ENCODE peak calls at places on chromosome 20, in six cellular contexts. L is sigmoid colon, J is body of pancreas, C is A549, Z is tibial nerve, X is right lobe of liver. Y is an unnamed sample.

GRCh38 chr20:3213226-3213625 is 3.9 kb downstream of the ITPA start:
- DNase-seq in L (no peak), J (no peak), C (no peak), Z (no peak), X (no peak), Y (no peak)

GRCh38 chr20:47024461-47024937 is 129.9 kb downstream of the EYA2 start:
- DNase-seq in L (no peak), J (no peak), C (no peak), Z (no peak), X (no peak), Y (no peak)

GRCh38 chr20:45415822-45416637 is at the start of gene PIGT:
- DNase-seq in L (peak; percentile 93), J (peak; percentile 85), C (peak; percentile 81), Z (peak; percentile 80), X (peak; percentile 83), Y (peak; percentile 96)

GRCh38 chr20:33771938-33772337 is 39.2 kb upstream of the CHMP4B start:
- DNase-seq in L (no peak), J (no peak), C (no peak), Z (no peak), X (no peak), Y (no peak)

GRCh38 chr20:5135363-5136012 is 8.7 kb downstream of the CDS2 start:
- DNase-seq in L (no peak), J (peak; percentile 15), C (no peak), Z (no peak), X (no peak), Y (no peak)

GRCh38 chr20:44011251-44011940 is 96.7 kb downstream of the TOX2 start:
- DNase-seq in L (no peak), J (no peak), C (no peak), Z (no peak), X (no peak), Y (no peak)

GRCh38 chr20:38973546-38974120 is 11.5 kb downstream of the DHX35 start:
- DNase-seq in L (peak; percentile 81), J (peak; percentile 60), C (no peak), Z (no peak), X (no peak), Y (no peak)

GRCh38 chr20:12053348-12053747 is 135.7 kb downstream of the BTBD3 start:
- DNase-seq in L (no peak), J (no peak), C (no peak), Z (no peak), X (no peak), Y (no peak)

GRCh38 chr20:23028377-23028776 is 6.7 kb upstream of the SSTR4 start:
- DNase-seq in L (no peak), J (no peak), C (no peak), Z (no peak), X (no peak), Y (no peak)

GRCh38 chr20:63544958-63545516 is 2.5 kb downstream of the SRMS start:
- DNase-seq in L (no peak), J (no peak), C (peak; percentile 75), Z (no peak), X (no peak), Y (no peak)

GRCh38 chr20:25543068-25543467 is 42.3 kb downstream of the NINL start:
- DNase-seq in L (no peak), J (no peak), C (no peak), Z (no peak), X (no peak), Y (no peak)

GRCh38 chr20:24698706-24699206 is 229.3 kb downstream of the SYNDIG1 start:
- DNase-seq in L (no peak), J (no peak), C (no peak), Z (no peak), X (no peak), Y (no peak)

GRCh38 chr20:40207618-40208017 is 481.4 kb downstream of the MAFB start:
- DNase-seq in L (no peak), J (no peak), C (no peak), Z (no peak), X (no peak), Y (no peak)

GRCh38 chr20:25487975-25488374 is 80.5 kb downstream of the GINS1 start:
- DNase-seq in L (no peak), J (no peak), C (no peak), Z (no peak), X (no peak), Y (no peak)

GRCh38 chr20:854601-855000 is 21.1 kb downstream of the FAM110A start:
- DNase-seq in L (no peak), J (no peak), C (no peak), Z (no peak), X (no peak), Y (no peak)
- H3K27ac ChIP-seq in L (no peak overlapping the region), J (no peak overlapping the region), C (no peak overlapping the region), Z (no peak overlapping the region), X (no peak overlapping the region), Y (no peak overlapping the region)

GRCh38 chr20:21308340-21308739 is 5.2 kb downstream of the XRN2 start:
- DNase-seq in L (no peak), J (no peak), C (no peak), Z (no peak), X (no peak), Y (no peak)

GRCh38 chr20:21303061-21303871 is at the start of gene XRN2:
- DNase-seq in L (peak; percentile 98), J (peak; percentile 95), C (peak; percentile 85), Z (peak; percentile 93), X (peak; percentile 97), Y (peak; percentile 98)

GRCh38 chr20:21301940-21302644 is 1.0 kb upstream of the XRN2 start:
- DNase-seq in L (no peak), J (no peak), C (no peak), Z (no peak), X (no peak), Y (no peak)

GRCh38 chr20:21303872-21304586 is 898 bp downstream of the XRN2 start:
- DNase-seq in L (no peak), J (no peak), C (no peak), Z (no peak), X (no peak), Y (no peak)

GRCh38 chr20:21302645-21303060 is 478 bp upstream of the XRN2 start:
- DNase-seq in L (no peak), J (no peak), C (no peak), Z (no peak), X (no peak), Y (no peak)
- H3K4me1 ChIP-seq in L (peaks cover 17% of the 10 kb centered on the region), J (peaks cover 14% of the 10 kb centered on the region), C (peaks cover 14% of the 10 kb centered on the region), Z (no peaks in the 10 kb centered on the region), X (peaks cover 9% of the 10 kb centered on the region), Y (peaks cover 9% of the 10 kb centered on the region)

DNA sequence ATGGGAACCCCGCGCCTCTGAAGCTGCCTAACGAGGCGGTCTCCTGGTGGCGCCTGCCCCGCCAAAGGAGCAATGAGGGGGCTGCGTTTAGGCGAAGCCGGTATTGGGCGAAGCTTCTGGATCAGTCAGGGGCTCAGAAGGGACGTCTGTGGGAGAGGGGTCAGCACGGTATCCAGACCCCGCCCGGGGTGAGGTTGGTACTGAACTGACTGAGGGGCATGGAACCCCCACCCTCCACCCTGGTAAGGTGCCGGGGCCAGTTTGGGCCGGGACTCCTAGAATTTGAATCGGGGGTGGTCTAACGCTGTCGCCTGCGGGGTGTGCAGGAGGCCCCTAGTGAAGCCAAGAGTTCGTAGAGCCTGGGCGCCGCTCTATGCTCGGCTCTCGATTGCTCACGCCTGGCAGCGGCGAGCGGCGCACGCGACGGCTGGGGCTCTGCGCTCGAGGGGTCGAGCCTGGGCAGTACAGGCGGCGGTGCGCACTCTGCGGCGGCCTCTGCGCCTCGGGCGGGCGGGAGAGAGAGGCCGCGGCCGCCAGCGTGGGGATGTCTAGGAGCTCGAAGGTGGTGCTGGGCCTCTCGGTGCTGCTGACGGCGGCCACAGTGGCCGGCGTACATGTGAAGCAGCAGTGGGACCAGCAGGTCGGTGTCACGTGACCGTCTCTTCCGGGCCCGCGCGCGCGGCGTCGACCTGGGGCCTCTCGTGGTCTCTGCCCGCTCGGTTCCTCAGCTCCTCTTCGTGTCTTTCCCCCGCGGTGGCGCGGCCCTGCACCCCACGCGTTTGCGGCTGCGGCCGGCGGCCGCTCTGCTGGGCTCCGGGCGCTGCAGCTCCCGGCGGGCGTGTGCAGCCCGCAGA is at the start of the genes KAT14 and PET117:
- DNase-seq in L (peak; percentile 93), J (peak; percentile 88), C (peak; percentile 67), Z (peak; percentile 85), X (peak; percentile 93), Y (peak; percentile 98)
- TF ChIP-seq POLR2A in L (peak; percentile 47), J (peak; percentile 50), C (peak; percentile 86), Z (peak; percentile 52), X (peak; percentile 72), Y (peak; percentile 67)

GRCh38 chr20:50358166-50358565 is 152.0 kb upstream of the PTPN1 start:
- DNase-seq in L (no peak), J (no peak), C (no peak), Z (no peak), X (no peak), Y (no peak)

GRCh38 chr20:50357783-50358161 is 152.4 kb upstream of the PTPN1 start:
- DNase-seq in L (peak; percentile 60), J (no peak), C (no peak), Z (no peak), X (no peak), Y (peak; percentile 66)

GRCh38 chr20:50355593-50356521 is 154.3 kb upstream of the PTPN1 start:
- DNase-seq in L (peak; percentile 53), J (no peak), C (no peak), Z (no peak), X (no peak), Y (peak; percentile 33)

GRCh38 chr20:50356522-50356880 is 153.7 kb upstream of the PTPN1 start:
- DNase-seq in L (peak; percentile 57), J (no peak), C (no peak), Z (no peak), X (no peak), Y (no peak)

GRCh38 chr20:50356962-50357782 is 153.0 kb upstream of the PTPN1 start:
- DNase-seq in L (peak; percentile 52), J (no peak), C (no peak), Z (no peak), X (no peak), Y (peak; percentile 36)
- H3K27ac ChIP-seq in L (no peak overlapping the region), J (no peak overlapping the region), C (no peak overlapping the region), Z (no peak overlapping the region), X (no peak overlapping the region), Y (no peak overlapping the region)

GRCh38 chr20:50111120-50111828 is 1.7 kb downstream of the UBE2V1 start:
- DNase-seq in L (no peak), J (no peak), C (no peak), Z (no peak), X (no peak), Y (no peak)
- H3K4me1 ChIP-seq in L (peaks cover 82% of the 10 kb centered on the region), J (peaks cover 75% of the 10 kb centered on the region), C (peaks cover 62% of the 10 kb centered on the region), Z (no peaks in the 10 kb centered on the region), X (peaks cover 47% of the 10 kb centered on the region), Y (peaks cover 93% of the 10 kb centered on the region)

DNA sequence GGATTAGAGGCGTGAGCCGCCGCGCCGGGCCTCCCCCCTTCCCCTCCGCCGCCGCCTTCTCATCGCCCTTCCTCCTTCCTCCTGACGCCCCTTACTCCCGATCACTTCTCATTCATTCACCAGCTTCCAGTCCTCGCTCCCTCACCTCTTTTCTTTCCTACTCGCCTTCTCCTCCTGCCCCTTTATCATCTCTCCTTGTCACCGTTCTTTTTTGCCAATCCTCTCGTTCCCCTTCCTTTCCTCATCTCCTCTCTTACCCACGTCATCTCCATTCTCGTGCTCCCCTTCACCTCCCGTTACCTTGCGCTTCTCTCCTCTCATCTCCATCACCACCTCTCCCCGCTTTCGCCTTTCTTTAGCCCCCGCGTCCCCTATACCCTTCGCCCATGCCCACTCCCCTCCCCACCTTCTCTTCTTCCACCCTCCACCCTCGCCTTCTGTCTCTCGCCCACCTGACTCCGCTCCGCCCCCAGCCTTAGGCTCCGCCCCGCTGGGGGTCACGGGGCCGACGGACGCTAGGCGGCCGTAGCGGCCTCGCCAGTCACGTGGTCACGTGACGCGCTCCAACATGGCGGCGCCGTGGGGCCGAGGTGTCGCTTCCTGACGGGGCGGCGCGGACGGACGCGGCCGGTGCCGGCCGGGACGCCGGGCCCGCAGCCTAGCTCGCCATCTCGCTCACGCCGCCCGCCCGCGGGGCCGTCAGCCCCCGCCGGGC is at the start of gene ARFGEF2:
- DNase-seq in L (peak; percentile 94), J (peak; percentile 90), C (peak; percentile 92), Z (peak; percentile 92), X (peak; percentile 95), Y (peak; percentile 99)
- TF ChIP-seq POLR2A in L (peak; percentile 79), J (peak; percentile 87), C (peak; percentile 88), Z (peak; percentile 83), X (peak; percentile 92), Y (peak; percentile 54)